ENCODE peak calls at places on chromosomes 3 and 15, in four cellular contexts. Q is coronary artery, H is H1, T is heart right ventricle. V is an unnamed sample.

GRCh38 chr15:92903956-92904831 is 4.1 kb downstream of the CHD2 start:
- DNase-seq in Q (peak), H (peak), T (peak), V (peak)

GRCh38 chr15:52144656-52145055 is 32.1 kb upstream of the BCL2L10 start:
- DNase-seq in Q (no peak), H (no peak), T (no peak), V (no peak)

GRCh38 chr3:49158108-49158709 is 7.9 kb downstream of the CCDC71 start:
- DNase-seq in Q (no peak), H (peak), T (no peak), V (no peak)

GRCh38 chr15:62899090-62899493 is 143.5 kb upstream of the TPM1 start:
- DNase-seq in Q (no peak), H (no peak), T (peak), V (no peak)

GRCh38 chr15:52021128-52021671 is 2.2 kb downstream of the MAPK6 start:
- DNase-seq in Q (no peak), H (no peak), T (no peak), V (peak)

GRCh38 chr15:40266828-40267304 is 16.0 kb downstream of the ANKRD63 start:
- DNase-seq in Q (no peak), H (no peak), T (no peak), V (peak)

GRCh38 chr3:4564928-4565586 is 71.9 kb downstream of the ITPR1 start:
- DNase-seq in Q (no peak), H (no peak), T (no peak), V (no peak)

GRCh38 chr3:197335428-197336132 is 37.2 kb upstream of the DLG1 start:
- DNase-seq in Q (no peak), H (peak), T (peak), V (no peak)

GRCh38 chr3:195118671-195119070 is 152.3 kb downstream of the XXYLT1 start:
- DNase-seq in Q (no peak), H (no peak), T (no peak), V (no peak)

GRCh38 chr15:100078511-100079220 is 263.1 kb downstream of the ADAMTS17 start:
- DNase-seq in Q (no peak), H (no peak), T (no peak), V (no peak)

GRCh38 chr3:194577985-194578905 is 55.0 kb downstream of the TMEM44 start:
- DNase-seq in Q (peak), H (no peak), T (peak), V (no peak)

GRCh38 chr3:32480596-32480995 is 22.1 kb downstream of the CMTM6 start:
- DNase-seq in Q (no peak), H (no peak), T (no peak), V (no peak)

GRCh38 chr3:112640333-112640863 is 545 bp downstream of the CCDC80 start:
- DNase-seq in Q (no peak), H (no peak), T (no peak), V (peak)

GRCh38 chr3:127019449-127019848 is 36.5 kb downstream of the PLXNA1 start:
- DNase-seq in Q (no peak), H (no peak), T (no peak), V (no peak)

GRCh38 chr3:126955004-126955790 is 27.7 kb upstream of the PLXNA1 start:
- DNase-seq in Q (no peak), H (no peak), T (no peak), V (no peak)

GRCh38 chr15:40330368-40330836 is 6.9 kb downstream of the INAFM2 start:
- DNase-seq in Q (no peak), H (no peak), T (no peak), V (no peak)

GRCh38 chr3:70067860-70068479 is 68.4 kb downstream of the SAMMSON start:
- DNase-seq in Q (no peak), H (no peak), T (no peak), V (no peak)

GRCh38 chr3:70069557-70069956 is 70.0 kb downstream of the SAMMSON start:
- DNase-seq in Q (no peak), H (no peak), T (no peak), V (no peak)

GRCh38 chr3:70072754-70073153 is 73.2 kb downstream of the SAMMSON start:
- DNase-seq in Q (no peak), H (no peak), T (no peak), V (no peak)

GRCh38 chr3:70072180-70072579 is 72.6 kb downstream of the SAMMSON start:
- DNase-seq in Q (no peak), H (no peak), T (no peak), V (no peak)

DNA sequence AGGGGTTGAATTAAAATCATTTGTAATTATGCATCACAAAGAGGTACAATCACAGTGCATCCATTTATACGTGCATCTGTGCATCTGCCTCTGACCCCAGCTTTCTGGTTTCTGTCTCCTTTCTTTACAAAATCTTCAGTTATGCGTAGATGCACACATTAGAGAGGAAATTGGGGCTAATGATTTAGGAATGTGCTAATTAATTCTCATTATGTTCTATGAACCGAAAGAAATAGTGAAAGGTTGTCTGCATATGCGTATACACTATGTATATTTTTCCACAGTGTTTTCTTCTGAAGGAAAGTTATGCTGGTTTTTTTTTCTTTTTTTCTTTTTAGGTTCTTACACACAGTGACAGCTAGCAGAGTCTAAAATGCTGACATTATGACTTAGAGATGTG is 71.6 kb downstream of the SAMMSON start:
- DNase-seq in Q (no peak), H (no peak), T (no peak), V (no peak)
- H3K27ac ChIP-seq in Q (peak), H (no peak), T (no peak), V (no peak)

DNA sequence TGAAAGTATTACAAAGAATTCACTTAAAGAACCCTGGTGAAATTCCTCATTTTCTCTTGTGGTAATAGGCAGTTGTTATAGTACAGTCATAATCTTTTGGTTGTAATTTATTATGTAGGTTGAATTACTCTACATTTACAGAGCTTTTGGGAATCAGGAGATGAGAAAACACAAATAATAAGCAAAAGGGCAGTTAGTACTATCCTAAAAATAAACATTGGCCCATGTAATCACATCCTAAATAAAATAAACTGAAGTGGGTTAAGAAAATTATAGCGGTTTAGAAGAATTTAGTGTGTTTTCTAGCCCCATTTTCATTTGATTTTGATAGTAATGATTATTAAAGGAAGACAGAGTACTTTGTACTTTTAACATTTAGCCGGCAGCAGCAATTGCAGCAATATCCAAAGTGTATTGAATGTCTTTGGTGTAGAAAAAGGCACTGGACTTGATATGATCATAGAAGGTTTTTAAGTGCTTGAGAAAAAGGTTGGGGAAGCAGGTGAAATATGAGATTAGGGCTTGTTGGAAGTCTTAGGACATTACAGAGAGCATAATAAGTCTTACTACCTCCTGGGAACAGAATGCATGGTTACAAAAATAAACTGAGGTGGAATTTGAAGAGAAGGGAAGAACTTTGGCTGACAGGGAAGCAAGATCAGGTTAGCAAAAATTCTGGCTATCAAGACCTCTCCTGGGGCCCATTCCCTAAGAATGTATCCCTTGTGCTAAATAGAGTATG is 79.9 kb downstream of the MBNL1 start:
- DNase-seq in Q (no peak), H (no peak), T (no peak), V (no peak)
- H3K4me3 ChIP-seq in Q (peak), H (no peak), T (no peak), V (no peak)

GRCh38 chr3:149536429-149536828 is 61.9 kb downstream of the TM4SF4 start:
- DNase-seq in Q (no peak), H (peak), T (peak), V (no peak)

GRCh38 chr3:149539491-149539890 is 65.0 kb downstream of the TM4SF4 start:
- DNase-seq in Q (no peak), H (no peak), T (no peak), V (no peak)

GRCh38 chr3:149538371-149538770 is 63.9 kb downstream of the TM4SF4 start:
- DNase-seq in Q (no peak), H (no peak), T (no peak), V (no peak)

GRCh38 chr3:149542375-149543312 is 68.1 kb downstream of the TM4SF4 start:
- DNase-seq in Q (no peak), H (no peak), T (no peak), V (no peak)

DNA sequence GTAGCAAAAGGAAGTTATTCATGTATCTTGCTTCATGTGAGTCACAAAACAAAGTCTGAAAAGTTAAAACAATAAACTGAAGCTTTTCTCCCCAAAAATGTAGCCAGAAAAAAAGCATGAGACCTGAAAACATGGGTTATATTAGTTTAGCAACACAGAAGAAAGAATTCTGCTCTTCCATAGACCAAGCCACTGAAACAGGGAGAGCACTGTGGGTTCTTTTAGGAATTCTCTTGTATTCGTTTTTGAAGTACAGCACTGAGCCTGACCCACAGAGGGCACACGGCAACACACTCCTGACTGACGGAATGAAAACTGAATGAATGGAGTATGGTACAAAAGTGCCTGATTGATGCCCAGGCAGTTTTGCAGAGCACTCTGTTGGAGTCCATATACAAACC is 66.6 kb downstream of the TM4SF4 start:
- DNase-seq in Q (no peak), H (no peak), T (no peak), V (no peak)
- TF ChIP-seq CTCF in Q (no peak), H (no peak), T (peak), V (peak)

GRCh38 chr3:107426223-107426622 is 49.0 kb downstream of the CCDC54 start:
- DNase-seq in Q (no peak), H (no peak), T (no peak), V (no peak)
- H3K27ac ChIP-seq in Q (no peak), H (no peak), T (no peak), V (no peak)

DNA sequence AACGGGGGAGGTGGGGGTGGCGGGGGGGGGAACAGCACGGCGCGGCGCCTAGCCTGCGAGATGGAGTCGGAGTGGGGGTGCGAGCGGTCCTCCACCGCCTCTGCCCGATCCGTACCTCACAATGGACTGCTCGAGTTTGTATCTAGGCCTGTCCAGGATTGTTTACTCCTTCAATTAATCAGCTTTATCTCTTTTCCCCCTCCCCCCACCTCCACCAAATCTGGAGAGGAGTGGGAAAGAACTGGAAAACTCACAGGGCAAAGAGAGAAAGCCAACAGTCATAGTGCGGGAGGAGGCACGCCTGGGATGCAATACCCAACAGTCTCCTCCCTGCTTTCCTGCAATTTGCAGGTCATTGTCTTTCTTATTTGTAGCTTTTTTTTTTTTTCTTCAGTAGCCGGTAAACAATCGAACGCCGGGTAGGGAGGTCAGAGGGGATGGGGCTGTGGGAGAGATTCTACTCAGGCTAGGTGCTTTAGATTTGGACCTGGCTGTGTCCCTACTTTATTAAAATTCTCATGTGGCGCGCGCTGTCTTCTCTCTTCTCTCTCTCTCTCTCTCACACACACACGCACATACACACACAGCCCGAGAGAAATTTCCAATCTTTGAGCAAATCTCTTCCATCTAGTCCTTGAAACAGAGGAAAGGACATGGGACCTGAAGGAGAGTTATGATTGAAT is 6.9 kb upstream of the MEIS2 start:
- DNase-seq in Q (no peak), H (no peak), T (no peak), V (no peak)
- H3K4me3 ChIP-seq in Q (peak), H (peak), T (peak), V (no peak)

DNA sequence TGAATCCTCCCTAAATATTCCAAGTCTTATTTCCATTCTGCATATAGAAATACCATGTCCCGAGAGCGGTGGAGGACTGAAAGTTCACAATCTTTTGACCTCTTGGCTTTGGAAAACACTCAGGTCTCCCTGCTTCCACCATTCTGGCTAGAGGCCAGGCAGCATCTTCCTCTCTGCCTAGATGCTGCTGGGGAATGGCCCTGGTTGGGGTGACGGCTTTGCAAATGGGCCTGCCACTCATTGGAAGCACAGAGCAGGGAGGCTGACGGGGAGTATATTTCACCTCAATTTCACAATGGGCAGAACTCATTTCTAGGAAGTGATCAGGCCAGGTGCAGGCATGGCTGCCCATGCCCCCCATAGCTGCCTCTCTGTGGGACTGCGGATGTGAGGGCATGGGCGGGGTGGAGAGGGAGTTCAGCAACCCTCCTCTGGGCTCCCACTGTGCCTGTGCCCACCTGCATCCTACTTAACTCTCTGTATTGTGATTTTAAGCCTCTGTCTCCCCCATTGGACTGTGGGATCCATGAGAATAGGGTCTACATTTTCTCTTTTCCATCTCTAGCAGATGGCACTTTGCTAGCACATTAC is 194.1 kb downstream of the CHST2 start:
- DNase-seq in Q (no peak), H (no peak), T (no peak), V (no peak)
- TF ChIP-seq CTCF in Q (no peak), H (no peak), T (no peak), V (no peak)

GRCh38 chr3:69094467-69095205 is 9.9 kb downstream of the ARL6IP5 start:
- DNase-seq in Q (no peak), H (no peak), T (no peak), V (no peak)
- H3K27ac ChIP-seq in Q (peak), H (no peak), T (peak), V (peak)

DNA sequence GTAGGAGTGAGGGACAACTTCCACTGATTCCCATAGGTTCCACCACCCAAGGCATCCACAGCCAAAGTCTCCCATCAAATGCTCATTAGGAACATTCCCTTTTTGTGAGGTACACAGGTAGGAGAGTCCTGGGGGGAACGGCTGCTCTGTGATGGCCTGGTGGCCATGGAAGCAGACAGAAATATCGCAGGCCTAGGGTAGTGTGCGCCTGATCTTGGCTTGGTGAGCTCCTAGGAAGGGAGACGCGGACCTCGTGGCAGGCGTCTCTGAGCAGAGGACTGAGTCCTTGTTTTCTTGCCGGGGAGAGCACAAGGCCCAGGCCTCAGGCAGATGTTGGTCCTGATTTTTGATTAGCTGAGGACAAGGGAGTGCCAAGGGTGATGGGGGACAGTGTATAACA is 99.5 kb downstream of the SNRPN start:
- DNase-seq in Q (peak), H (no peak), T (no peak), V (no peak)
- H3K4me3 ChIP-seq in Q (peak), H (no peak), T (no peak), V (no peak)

V was measured in AG04450.